ENCODE peak calls at places on chromosomes 11 and 22, in six cellular contexts. H, E, M, N, W and D are unnamed samples.

GRCh38 chr22:39277135-39277607 is 32.4 kb upstream of the PDGFB start:
- DNase-seq in H (no peak), E (no peak), M (peak), N (peak), W (no peak), D (no peak)

GRCh38 chr11:15967166-15967565 is 389.2 kb downstream of the SOX6 start:
- DNase-seq in H (no peak), E (no peak), M (peak), N (peak), W (no peak), D (no peak)

GRCh38 chr11:16603890-16604783 is 134.3 kb upstream of the C11orf58 start:
- DNase-seq in H (peak), E (peak), M (peak), N (no peak), W (peak), D (no peak)

GRCh38 chr22:23838686-23839468 is at the start of gene DERL3:
- DNase-seq in H (peak), E (peak), M (peak), N (peak), W (peak), D (peak)

GRCh38 chr11:4697583-4697982 is at the start of gene OR51E2:
- DNase-seq in H (no peak), E (no peak), M (peak), N (peak), W (no peak), D (no peak)

GRCh38 chr11:69321877-69322350 is 28.0 kb downstream of the MYEOV start:
- DNase-seq in H (no peak), E (no peak), M (peak), N (peak), W (no peak), D (no peak)

GRCh38 chr11:92253945-92254344 is 29.3 kb downstream of the FAT3 start:
- DNase-seq in H (no peak), E (no peak), M (peak), N (no peak), W (no peak), D (no peak)

GRCh38 chr11:47413908-47414684 is 5.7 kb downstream of the SLC39A13 start:
- DNase-seq in H (no peak), E (no peak), M (peak), N (no peak), W (no peak), D (no peak)

GRCh38 chr22:44944891-44945600 is 64.8 kb downstream of the PHF21B start:
- DNase-seq in H (no peak), E (no peak), M (no peak), N (no peak), W (peak), D (no peak)

GRCh38 chr11:57458060-57458409 is 2.3 kb upstream of the RTN4RL2 start:
- DNase-seq in H (no peak), E (no peak), M (no peak), N (no peak), W (no peak), D (no peak)

GRCh38 chr11:80371931-80372330 is 931.1 kb upstream of the TENM4 start:
- DNase-seq in H (no peak), E (no peak), M (no peak), N (no peak), W (no peak), D (no peak)

GRCh38 chr11:34165786-34166557 is 60.5 kb downstream of the NAT10 start:
- DNase-seq in H (no peak), E (no peak), M (no peak), N (peak), W (no peak), D (no peak)

GRCh38 chr11:77171254-77171653 is 43.2 kb downstream of the MYO7A start:
- DNase-seq in H (no peak), E (no peak), M (no peak), N (no peak), W (no peak), D (no peak)

GRCh38 chr11:116505466-116506247 is 267.1 kb downstream of the BUD13 start:
- DNase-seq in H (no peak), E (no peak), M (no peak), N (no peak), W (no peak), D (no peak)

GRCh38 chr22:28243539-28243938 is 324.5 kb upstream of the PITPNB start:
- DNase-seq in H (no peak), E (no peak), M (peak), N (peak), W (no peak), D (no peak)

GRCh38 chr11:119134389-119134978 is 13.1 kb downstream of the HINFP start:
- DNase-seq in H (no peak), E (no peak), M (peak), N (no peak), W (no peak), D (no peak)

GRCh38 chr11:70040452-70040851 is 37.7 kb upstream of the ANO1 start:
- DNase-seq in H (peak), E (no peak), M (no peak), N (no peak), W (no peak), D (no peak)

GRCh38 chr11:47186937-47187681 is 875 bp upstream of the PACSIN3 start:
- DNase-seq in H (peak), E (peak), M (peak), N (peak), W (peak), D (peak)

GRCh38 chr11:129230006-129230405 is 37.9 kb upstream of the ARHGAP32 start:
- DNase-seq in H (no peak), E (no peak), M (peak), N (no peak), W (no peak), D (no peak)
- TF ChIP-seq CTCF in H (no peak), E (peak), M (no peak), N (no peak), W (no peak), D (no peak)

GRCh38 chr11:114796954-114797721 is 118.8 kb downstream of the NXPE2 start:
- DNase-seq in H (no peak), E (no peak), M (no peak), N (no peak), W (no peak), D (no peak)

GRCh38 chr11:114794048-114794684 is 115.8 kb downstream of the NXPE2 start:
- DNase-seq in H (no peak), E (no peak), M (no peak), N (no peak), W (no peak), D (no peak)

GRCh38 chr11:114799524-114799923 is 121.2 kb downstream of the NXPE2 start:
- DNase-seq in H (no peak), E (no peak), M (no peak), N (no peak), W (no peak), D (no peak)
- H3K4me3 ChIP-seq in H (no peak), E (no peak), M (no peak), N (no peak), W (no peak), D (no peak)

DNA sequence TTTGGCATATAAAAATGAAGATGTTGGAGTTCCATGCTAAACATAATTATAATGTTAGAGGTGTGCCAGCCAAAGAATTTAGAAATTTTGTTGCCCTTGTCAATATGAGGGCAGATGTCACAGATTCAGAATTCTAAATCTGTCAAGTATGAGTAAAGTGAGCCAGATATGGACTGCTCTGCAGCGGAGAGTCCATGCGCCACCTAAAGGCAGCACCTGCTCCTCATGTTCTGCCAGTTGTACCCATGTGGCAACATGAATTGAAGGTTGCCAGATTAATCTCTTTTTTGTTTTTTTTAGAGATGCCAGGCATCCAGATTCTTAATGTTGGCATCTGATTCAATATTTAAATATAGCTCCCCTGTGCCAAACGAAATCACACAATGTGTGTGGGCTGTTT is 678.6 kb upstream of the ANO5 start:
- DNase-seq in H (no peak), E (no peak), M (no peak), N (peak), W (no peak), D (no peak)
- TF ChIP-seq CTCF in H (no peak), E (peak), M (no peak), N (peak), W (no peak), D (no peak)

GRCh38 chr22:21012446-21013407 is 2.2 kb upstream of the P2RX6 start:
- DNase-seq in H (no peak), E (no peak), M (no peak), N (no peak), W (peak), D (no peak)

GRCh38 chr22:21015051-21016006 is at the start of gene P2RX6:
- DNase-seq in H (no peak), E (peak), M (no peak), N (no peak), W (peak), D (no peak)

GRCh38 chr22:21014202-21015050 is 539 bp upstream of the P2RX6 start:
- DNase-seq in H (peak), E (peak), M (peak), N (peak), W (peak), D (peak)

GRCh38 chr22:21016644-21017420 is 1.9 kb downstream of the P2RX6 start:
- DNase-seq in H (no peak), E (no peak), M (no peak), N (no peak), W (peak), D (no peak)

GRCh38 chr22:21013742-21014201 is 1.2 kb upstream of the P2RX6 start:
- DNase-seq in H (no peak), E (no peak), M (no peak), N (no peak), W (no peak), D (no peak)
- H3K4me3 ChIP-seq in H (peak), E (peak), M (peak), N (peak), W (peak), D (peak)

DNA sequence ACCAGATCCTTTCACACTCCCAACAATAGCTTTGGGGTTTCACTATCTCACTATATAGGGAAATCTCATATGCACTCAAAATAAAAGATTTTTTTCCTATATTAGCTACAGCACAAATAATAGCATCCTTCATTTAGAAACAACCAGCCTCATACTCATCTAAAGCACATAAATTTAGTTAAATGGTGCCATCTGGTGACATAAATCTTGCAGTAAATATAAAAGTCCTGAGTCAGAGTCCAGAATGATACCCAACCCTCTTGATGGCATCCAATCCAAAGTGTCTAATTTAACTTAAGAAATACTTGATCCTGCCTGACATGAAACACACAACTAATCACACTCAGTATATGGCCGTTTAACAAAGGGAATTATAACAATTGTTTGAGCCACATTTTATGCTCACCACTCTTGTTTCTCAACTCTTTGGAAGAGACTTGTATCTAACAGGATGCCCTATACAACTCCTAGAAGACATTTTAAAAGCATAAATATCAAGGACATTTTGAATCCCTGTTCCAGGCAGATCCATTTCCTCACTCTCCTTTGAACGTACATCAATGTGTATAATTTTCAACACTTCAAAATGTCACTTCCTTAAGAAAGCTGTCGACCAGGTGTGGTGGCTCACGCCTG is 36.2 kb downstream of the DLG2 start:
- DNase-seq in H (no peak), E (no peak), M (peak), N (peak), W (no peak), D (no peak)
- TF ChIP-seq CTCF in H (no peak), E (peak), M (no peak), N (no peak), W (no peak), D (no peak)

DNA sequence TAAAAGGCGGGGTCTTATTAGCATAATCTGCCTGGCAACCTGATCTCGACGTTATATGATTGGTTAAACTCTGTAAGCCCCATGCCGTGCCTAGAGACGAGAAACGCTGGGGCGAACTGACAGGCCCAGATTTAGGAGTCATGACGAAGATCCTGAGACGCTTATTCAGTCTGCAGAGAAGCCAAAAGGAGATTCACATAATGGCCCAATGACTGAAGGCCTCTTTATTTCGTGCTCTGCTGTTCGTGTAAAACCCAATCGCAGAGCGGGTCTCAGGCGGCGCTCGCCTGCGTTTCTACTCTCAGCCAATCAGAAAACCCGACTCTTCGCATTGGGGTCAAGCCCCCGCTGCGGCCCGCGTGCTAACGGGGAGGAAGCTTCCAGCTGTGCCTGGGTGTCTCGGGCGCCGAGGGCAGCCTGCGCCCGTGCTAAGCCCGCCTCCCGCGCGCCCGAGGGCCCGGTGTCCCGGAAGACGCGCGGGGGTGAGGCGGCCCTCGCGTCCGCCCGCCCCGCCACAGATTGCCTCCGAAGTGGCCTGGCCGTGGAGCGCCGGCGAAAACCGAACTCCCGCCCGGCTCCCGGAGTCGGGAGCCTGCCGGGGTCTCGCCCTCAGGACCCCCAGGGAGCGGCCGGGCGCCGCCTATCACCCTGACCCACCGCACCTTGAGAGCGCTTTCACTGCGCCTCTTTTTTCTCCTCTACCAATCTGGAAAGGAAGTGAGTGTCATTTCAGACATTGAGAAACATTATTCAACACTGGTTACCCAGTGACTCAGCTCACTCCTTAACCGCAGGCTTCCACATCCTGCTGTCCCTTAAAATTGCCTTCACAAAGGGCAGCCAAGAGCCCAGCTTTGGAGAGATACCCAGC is 446 bp upstream of the PRDM10 start:
- DNase-seq in H (peak), E (peak), M (peak), N (peak), W (peak), D (peak)
- H3K4me3 ChIP-seq in H (peak), E (peak), M (peak), N (peak), W (peak), D (peak)

GRCh38 chr11:8213390-8213789 is 44.6 kb upstream of the RIC3 start:
- DNase-seq in H (no peak), E (no peak), M (no peak), N (no peak), W (no peak), D (no peak)

GRCh38 chr11:8206251-8207079 is 37.6 kb upstream of the RIC3 start:
- DNase-seq in H (peak), E (peak), M (peak), N (peak), W (no peak), D (no peak)

GRCh38 chr11:8205566-8205965 is 36.7 kb upstream of the RIC3 start:
- DNase-seq in H (peak), E (no peak), M (no peak), N (no peak), W (no peak), D (no peak)

GRCh38 chr11:8207080-8208000 is 38.5 kb upstream of the RIC3 start:
- DNase-seq in H (peak), E (no peak), M (peak), N (no peak), W (no peak), D (no peak)

GRCh38 chr11:8209208-8209807 is 40.5 kb upstream of the RIC3 start:
- DNase-seq in H (peak), E (peak), M (no peak), N (no peak), W (no peak), D (no peak)
- TF ChIP-seq CTCF in H (peak), E (peak), M (peak), N (peak), W (peak), D (no peak)

GRCh38 chr11:72950685-72951084 is 136.5 kb downstream of the ATG16L2 start:
- DNase-seq in H (no peak), E (no peak), M (no peak), N (no peak), W (no peak), D (no peak)

GRCh38 chr11:72951193-72951592 is 137.0 kb downstream of the ATG16L2 start:
- DNase-seq in H (no peak), E (no peak), M (peak), N (peak), W (no peak), D (no peak)

GRCh38 chr11:72954860-72955259 is 140.6 kb downstream of the ATG16L2 start:
- DNase-seq in H (no peak), E (no peak), M (no peak), N (no peak), W (no peak), D (no peak)

GRCh38 chr11:72953631-72954030 is 139.4 kb downstream of the ATG16L2 start:
- DNase-seq in H (no peak), E (no peak), M (no peak), N (no peak), W (no peak), D (no peak)

GRCh38 chr11:72951815-72952340 is 137.7 kb downstream of the ATG16L2 start:
- DNase-seq in H (no peak), E (no peak), M (no peak), N (peak), W (no peak), D (no peak)
- H3K4me3 ChIP-seq in H (no peak), E (no peak), M (no peak), N (no peak), W (no peak), D (no peak)

GRCh38 chr11:10415817-10416392 is 39.2 kb upstream of the AMPD3 start:
- DNase-seq in H (no peak), E (no peak), M (no peak), N (no peak), W (no peak), D (no peak)
- TF ChIP-seq CTCF in H (no peak), E (no peak), M (no peak), N (no peak), W (no peak), D (no peak)